ENCODE peak calls at places on chromosomes 3 and 15, in seven cellular contexts. M is RWPE1; U is anterior cingulate cortex; D is germinal center; Y is ovary; W is central memory CD4-positive, alpha-beta T cell; G is H54. V is an unnamed sample.

GRCh38 chr15:96336643-96337353 is 6.3 kb downstream of the NR2F2 start:
- DNase-seq in M (no peak), U (no peak), D (no peak), Y (no peak), W (no peak), G (no peak), V (no peak)

GRCh38 chr3:42898896-42899675 is 6.9 kb upstream of the ZNF662 start:
- DNase-seq in M (no peak), U (no peak), D (no peak), Y (no peak), W (no peak), G (no peak), V (no peak)

GRCh38 chr3:169968224-169968623 is 1.6 kb downstream of the SEC62 start:
- DNase-seq in M (no peak), U (no peak), D (no peak), Y (no peak), W (no peak), G (no peak), V (no peak)

GRCh38 chr15:91385301-91385700 is 285.2 kb downstream of the SV2B start:
- DNase-seq in M (peak), U (no peak), D (no peak), Y (no peak), W (no peak), G (peak), V (no peak)

GRCh38 chr3:24377218-24377993 is 117.2 kb downstream of the THRB start:
- DNase-seq in M (no peak), U (no peak), D (no peak), Y (no peak), W (no peak), G (no peak), V (no peak)

GRCh38 chr3:99875925-99876781 is 58.5 kb downstream of the CMSS1 start:
- DNase-seq in M (peak), U (peak), D (peak), Y (peak), W (peak), G (peak), V (no peak)

GRCh38 chr3:36960502-36960901 is 15.6 kb upstream of the TRANK1 start:
- DNase-seq in M (no peak), U (no peak), D (no peak), Y (no peak), W (no peak), G (no peak), V (no peak)

GRCh38 chr3:30347679-30348216 is 258.7 kb upstream of the TGFBR2 start:
- DNase-seq in M (peak), U (no peak), D (no peak), Y (no peak), W (peak), G (peak), V (no peak)

GRCh38 chr15:57223887-57224286 is 152.4 kb upstream of the CGNL1 start:
- DNase-seq in M (no peak), U (no peak), D (no peak), Y (no peak), W (no peak), G (no peak), V (no peak)

GRCh38 chr15:29268706-29269484 is 727 bp downstream of the NSMCE3 start:
- DNase-seq in M (no peak), U (no peak), D (peak), Y (no peak), W (peak), G (peak), V (peak)

GRCh38 chr3:130709671-130710070 is 37.0 kb downstream of the PIK3R4 start:
- DNase-seq in M (no peak), U (no peak), D (no peak), Y (no peak), W (no peak), G (no peak), V (no peak)

GRCh38 chr15:88269371-88270062 is 13.0 kb upstream of the NTRK3 start:
- DNase-seq in M (no peak), U (no peak), D (no peak), Y (no peak), W (no peak), G (no peak), V (no peak)

GRCh38 chr15:89599021-89599420 is 23.8 kb downstream of the TICRR start:
- DNase-seq in M (no peak), U (no peak), D (no peak), Y (no peak), W (no peak), G (no peak), V (no peak)

GRCh38 chr15:64552281-64552948 is 92.0 kb downstream of the ZNF609 start:
- DNase-seq in M (no peak), U (no peak), D (no peak), Y (no peak), W (no peak), G (no peak), V (no peak)

V was measured in LoVo.